ENCODE peak calls at places on chromosomes 5 and 9, in four cellular contexts. E, M, V and O are unnamed samples.

GRCh38 chr9:136103651-136104487 is 8.8 kb upstream of the NACC2 start:
- DNase-seq in E (no peak), M (no peak), V (no peak), O (no peak)

GRCh38 chr9:69140123-69140741 is 33.8 kb upstream of the TJP2 start:
- DNase-seq in E (no peak), M (no peak), V (no peak), O (no peak)

GRCh38 chr9:37293664-37294524 is 128.6 kb upstream of the GRHPR start:
- DNase-seq in E (no peak), M (peak), V (peak), O (peak)

GRCh38 chr5:17289681-17290619 is 72.5 kb downstream of the BASP1 start:
- DNase-seq in E (no peak), M (peak), V (no peak), O (no peak)

GRCh38 chr9:134205636-134206316 is 41.4 kb upstream of the RNU6ATAC start:
- DNase-seq in E (peak), M (peak), V (no peak), O (no peak)

GRCh38 chr9:136241540-136241939 is 4.1 kb downstream of the QSOX2 start:
- DNase-seq in E (no peak), M (no peak), V (no peak), O (no peak)

GRCh38 chr9:93020785-93021670 is 37.5 kb upstream of the SUSD3 start:
- DNase-seq in E (no peak), M (no peak), V (no peak), O (no peak)

GRCh38 chr5:144971067-144971850 is 800.6 kb downstream of the KCTD16 start:
- DNase-seq in E (no peak), M (no peak), V (no peak), O (no peak)

GRCh38 chr9:81083062-81083461 is 606.3 kb downstream of the TLE1 start:
- DNase-seq in E (no peak), M (peak), V (no peak), O (no peak)

GRCh38 chr9:116219686-116220085 is 66.1 kb downstream of the PAPPA start:
- DNase-seq in E (peak), M (no peak), V (no peak), O (no peak)

GRCh38 chr9:10704720-10705119 is 91.9 kb upstream of the PTPRD start:
- DNase-seq in E (no peak), M (no peak), V (no peak), O (no peak)

GRCh38 chr5:81980160-81980559 is 8.3 kb downstream of the ATG10 start:
- DNase-seq in E (no peak), M (no peak), V (no peak), O (no peak)

GRCh38 chr5:60349891-60350415 is 350.0 kb downstream of the DEPDC1B start:
- DNase-seq in E (no peak), M (no peak), V (no peak), O (no peak)

GRCh38 chr5:173932695-173933139 is 44.6 kb downstream of the CPEB4 start:
- DNase-seq in E (no peak), M (no peak), V (no peak), O (no peak)

GRCh38 chr5:1421521-1422341 is 23.5 kb downstream of the SLC6A3 start:
- DNase-seq in E (no peak), M (no peak), V (no peak), O (no peak)

GRCh38 chr9:35563791-35564197 is 41.3 kb upstream of the TESK1 start:
- DNase-seq in E (peak), M (no peak), V (no peak), O (no peak)

GRCh38 chr5:5266296-5266695 is 126.2 kb downstream of the ADAMTS16 start:
- DNase-seq in E (no peak), M (no peak), V (no peak), O (no peak)

GRCh38 chr5:134466241-134467069 is 54.8 kb upstream of the CDKN2AIPNL start:
- DNase-seq in E (peak), M (peak), V (peak), O (peak)

GRCh38 chr5:149903441-149903840 is 41.2 kb downstream of the PDE6A start:
- DNase-seq in E (no peak), M (no peak), V (no peak), O (no peak)

GRCh38 chr9:87237337-87237736 is 260.3 kb upstream of the DAPK1 start:
- DNase-seq in E (no peak), M (no peak), V (no peak), O (no peak)

GRCh38 chr9:1051286-1052118 is 1.3 kb downstream of the DMRT2 start:
- DNase-seq in E (peak), M (no peak), V (no peak), O (peak)

GRCh38 chr5:133508845-133509741 is 103.2 kb downstream of the FSTL4 start:
- DNase-seq in E (no peak), M (no peak), V (no peak), O (no peak)

DNA sequence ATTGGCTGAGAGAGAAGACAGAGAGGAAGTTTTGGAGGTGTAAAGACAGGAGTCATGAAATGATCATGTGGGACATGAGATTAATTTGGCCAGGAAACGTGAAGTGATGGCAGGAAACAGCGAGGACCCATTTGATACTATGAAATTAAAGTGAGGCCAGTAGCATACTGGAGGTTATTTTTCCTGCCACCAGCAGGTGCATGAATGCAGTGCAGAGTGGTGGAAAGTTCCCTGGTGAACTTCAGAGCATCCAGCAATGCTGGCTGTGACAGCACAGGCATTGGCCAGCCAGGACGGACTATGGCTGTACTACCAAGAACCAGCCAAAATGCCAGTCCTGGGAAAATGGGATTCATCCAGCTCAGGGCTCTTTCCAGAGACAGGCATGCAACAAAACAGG is 152.2 kb downstream of the SYK start:
- DNase-seq in E (no peak), M (no peak), V (no peak), O (no peak)
- TF ChIP-seq CTCF in E (no peak), M (no peak), V (peak), O (no peak)

GRCh38 chr5:38731461-38731860 is 114.4 kb upstream of the OSMR start:
- DNase-seq in E (no peak), M (no peak), V (no peak), O (no peak)
- TF ChIP-seq CTCF in E (no peak), M (no peak), V (no peak), O (no peak)

GRCh38 chr9:112443200-112443599 is 43.4 kb upstream of the KIAA1958 start:
- DNase-seq in E (no peak), M (peak), V (no peak), O (no peak)
- TF ChIP-seq CTCF in E (peak), M (peak), V (peak), O (peak)

GRCh38 chr9:4225291-4226119 is 74.4 kb downstream of the GLIS3 start:
- DNase-seq in E (no peak), M (peak), V (no peak), O (no peak)
- TF ChIP-seq CTCF in E (no peak), M (peak), V (peak), O (peak)

GRCh38 chr9:108854094-108854493 is 1.7 kb downstream of the ACTL7B start:
- DNase-seq in E (no peak), M (no peak), V (no peak), O (no peak)
- TF ChIP-seq CTCF in E (no peak), M (no peak), V (no peak), O (no peak)

DNA sequence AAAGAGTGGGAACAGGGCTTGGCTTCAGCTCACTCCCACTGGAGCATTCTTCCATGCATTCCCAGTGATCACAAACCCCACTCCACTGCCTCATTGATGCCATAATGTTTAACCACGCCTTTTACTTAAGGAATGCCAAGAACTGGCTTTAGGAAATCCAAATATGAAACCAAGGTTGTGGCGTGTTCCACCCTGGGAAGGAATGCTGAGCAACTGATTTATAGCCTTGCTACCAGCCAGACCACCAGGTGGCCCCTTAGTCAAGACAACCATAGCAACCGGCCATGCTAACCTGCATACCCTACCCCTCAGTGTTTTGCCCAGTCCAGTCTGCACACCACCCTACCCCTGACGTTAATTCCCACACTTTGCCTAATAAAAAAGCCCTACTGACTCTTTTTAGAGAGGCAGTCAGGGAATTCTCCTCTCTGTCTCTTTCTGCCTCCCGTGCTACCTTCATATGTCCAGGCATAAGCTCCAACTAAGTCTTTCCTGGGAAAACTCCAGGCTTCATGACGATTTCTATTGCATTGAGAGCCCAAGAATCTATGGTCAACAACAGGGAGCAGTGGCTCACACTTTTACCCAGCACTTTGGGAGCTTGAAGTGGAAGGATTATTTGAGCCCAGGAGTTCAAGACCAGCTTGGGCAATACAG is 27.0 kb upstream of the PRRC2B start:
- DNase-seq in E (peak), M (peak), V (no peak), O (no peak)
- TF ChIP-seq CTCF in E (peak), M (peak), V (no peak), O (peak)

DNA sequence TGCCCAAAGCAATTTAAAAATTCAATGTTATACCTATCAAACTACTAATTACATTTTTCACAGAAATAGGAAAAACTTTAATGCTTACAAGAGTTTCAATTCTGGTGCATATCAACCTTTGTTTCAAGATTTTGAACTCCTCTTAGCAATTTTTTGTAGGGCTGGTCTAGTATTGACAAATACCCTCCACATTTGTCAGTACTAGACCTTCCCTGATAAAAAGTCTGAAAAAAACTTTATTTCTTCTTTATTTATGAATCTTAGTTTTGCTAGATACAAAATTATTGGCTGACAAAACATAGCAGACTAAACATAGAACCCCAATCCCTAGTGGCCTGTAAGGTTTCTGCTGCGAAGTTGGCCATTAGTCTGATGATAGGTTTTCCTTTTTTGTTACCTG is 1804.9 kb downstream of the EFNA5 start:
- DNase-seq in E (no peak), M (no peak), V (no peak), O (no peak)
- TF ChIP-seq CTCF in E (no peak), M (no peak), V (no peak), O (no peak)

DNA sequence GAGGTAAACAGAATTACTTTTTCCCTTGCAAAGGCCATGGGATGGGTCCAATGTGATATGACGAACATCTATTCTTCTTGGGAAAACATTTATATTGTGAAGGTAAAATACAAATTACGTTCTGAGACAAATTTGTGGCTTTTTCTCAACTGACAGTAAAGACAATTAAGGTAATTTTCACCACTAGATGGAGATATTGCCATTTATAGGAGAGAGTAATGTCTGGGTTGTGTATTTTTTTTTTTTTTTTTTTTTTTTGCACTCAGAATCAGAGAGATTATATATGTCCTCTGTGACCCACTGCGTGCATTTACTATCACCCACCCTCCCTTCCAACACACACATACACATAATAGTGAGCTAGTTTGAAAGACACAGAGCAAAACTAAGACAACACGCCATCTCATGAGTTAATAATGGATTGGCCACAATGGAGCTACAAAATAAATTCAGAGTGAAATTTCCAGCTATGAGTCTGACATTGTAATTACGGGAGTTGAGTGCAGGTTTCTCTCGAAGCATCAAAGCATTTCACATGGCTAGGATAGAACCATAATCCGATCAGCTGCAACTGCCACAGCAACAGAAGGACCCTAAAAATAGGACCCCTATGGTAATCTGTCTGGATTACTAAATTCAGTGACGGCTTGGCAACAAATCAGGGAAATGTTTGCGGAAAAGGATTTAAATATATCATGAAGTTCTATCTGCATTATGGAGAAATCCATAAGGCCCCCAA is 49.2 kb downstream of the ANXA1 start:
- DNase-seq in E (no peak), M (peak), V (no peak), O (peak)
- TF ChIP-seq CTCF in E (peak), M (peak), V (peak), O (peak)

DNA sequence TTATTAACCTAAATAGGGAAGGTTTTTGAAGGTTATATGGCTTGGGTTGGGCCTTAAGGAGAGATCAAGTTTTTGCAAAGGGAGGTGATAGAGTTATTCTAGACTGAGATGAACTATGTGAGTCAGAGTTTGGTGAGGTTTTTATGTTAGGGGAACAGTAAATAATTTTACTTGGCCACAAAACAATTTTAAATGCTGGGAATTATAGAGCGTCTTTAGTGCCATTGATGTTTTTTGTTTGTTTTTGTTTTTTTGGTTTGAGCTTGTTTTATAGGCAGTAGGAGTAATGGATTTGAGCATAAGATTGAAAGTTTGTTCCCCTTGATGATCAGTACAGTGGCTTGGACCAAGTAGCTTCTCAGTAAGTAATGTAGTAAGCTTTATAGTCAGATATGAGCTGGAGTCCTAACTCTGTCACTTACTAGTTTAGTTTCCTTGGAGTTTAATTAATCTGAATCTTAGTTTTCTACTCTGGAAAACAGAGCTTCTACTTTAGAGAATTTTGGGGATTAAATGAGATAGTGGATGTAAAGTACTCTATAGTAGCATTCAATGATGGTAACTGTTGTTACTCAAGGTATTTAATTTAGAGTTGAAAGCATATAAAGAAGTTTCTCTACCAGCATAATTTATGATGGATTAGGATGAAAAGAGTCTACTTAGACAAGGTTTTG is 2.9 kb downstream of the NAA35 start:
- DNase-seq in E (no peak), M (no peak), V (no peak), O (no peak)
- TF ChIP-seq CTCF in E (no peak), M (no peak), V (no peak), O (no peak)